ENCODE peak calls at places on chromosomes 2 and 18, in four cellular contexts. O is neural progenitor cell, P is HCT116, Y is fibroblast of lung. L is an unnamed sample. For H3K27me3, the result is how much of the 10 kb centered on the place peaks cover.

GRCh38 chr18:11470941-11471340 is 138.5 kb upstream of the SLC35G4 start:
- DNase-seq in O (no peak), Y (no peak), P (no peak), L (no peak)

GRCh38 chr2:157443090-157443489 is 799 bp downstream of the CYTIP start:
- DNase-seq in O (no peak), P (no peak), Y (no peak), L (no peak)

GRCh38 chr2:134244587-134244986 is 9.3 kb upstream of the MGAT5 start:
- DNase-seq in P (no peak), Y (no peak), O (no peak), L (no peak)

GRCh38 chr2:20452551-20452950 is 5.7 kb downstream of the RHOB start:
- DNase-seq in O (peak), Y (peak), P (no peak), L (peak)

GRCh38 chr18:56493531-56493930 is 144.9 kb downstream of the TXNL1 start:
- DNase-seq in P (no peak), O (no peak), Y (no peak), L (no peak)

GRCh38 chr18:8610442-8610801 is 1.2 kb downstream of the RAB12 start:
- DNase-seq in Y (peak), P (no peak), O (peak), L (peak)

GRCh38 chr2:241120440-241120839 is 18.4 kb upstream of the MTERF4 start:
- DNase-seq in O (no peak), P (no peak), Y (no peak), L (no peak)

GRCh38 chr2:206173147-206173546 is 13.5 kb downstream of the EEF1B2 start:
- DNase-seq in P (no peak), O (no peak), Y (no peak), L (no peak)

GRCh38 chr2:28356095-28356911 is 36.4 kb upstream of the FOSL2 start:
- DNase-seq in Y (peak), O (peak), P (no peak), L (peak)

GRCh38 chr18:76348267-76349066 is 146.6 kb downstream of the ZNF516 start:
- DNase-seq in P (no peak), O (peak), Y (no peak), L (no peak)

GRCh38 chr2:72118951-72119350 is 28.7 kb downstream of the CYP26B1 start:
- DNase-seq in O (no peak), Y (no peak), P (no peak), L (no peak)

GRCh38 chr18:48645427-48646002 is 106.7 kb downstream of the CTIF start:
- DNase-seq in Y (no peak), O (no peak), P (no peak), L (no peak)

GRCh38 chr2:98775146-98775988 is 44.4 kb upstream of the MGAT4A start:
- DNase-seq in P (no peak), O (no peak), Y (no peak), L (no peak)

DNA sequence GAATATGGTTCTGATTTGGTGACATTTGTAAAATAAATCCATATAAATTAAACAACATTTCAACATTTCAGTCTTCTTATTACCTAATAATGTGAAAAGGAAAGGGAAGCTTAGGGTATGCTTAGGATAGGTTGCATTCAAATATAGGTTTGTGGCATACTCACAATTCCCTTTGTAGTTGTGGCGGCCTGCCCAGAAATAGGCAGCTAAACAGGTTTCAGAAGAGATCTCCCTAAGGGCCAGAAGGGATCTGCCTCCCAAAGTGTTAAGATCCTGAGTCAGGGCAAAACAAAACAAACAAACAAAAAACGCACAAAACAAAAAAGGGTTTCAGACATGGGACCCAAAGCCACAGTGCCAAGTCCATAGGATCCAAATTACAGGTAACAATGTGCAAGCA is 41.4 kb upstream of the TCF7L1 start:
- DNase-seq in P (no peak), O (no peak), Y (no peak), L (no peak)
- H3K27me3 ChIP-seq in P (under half), O (under half), Y (under half), L (under half)

DNA sequence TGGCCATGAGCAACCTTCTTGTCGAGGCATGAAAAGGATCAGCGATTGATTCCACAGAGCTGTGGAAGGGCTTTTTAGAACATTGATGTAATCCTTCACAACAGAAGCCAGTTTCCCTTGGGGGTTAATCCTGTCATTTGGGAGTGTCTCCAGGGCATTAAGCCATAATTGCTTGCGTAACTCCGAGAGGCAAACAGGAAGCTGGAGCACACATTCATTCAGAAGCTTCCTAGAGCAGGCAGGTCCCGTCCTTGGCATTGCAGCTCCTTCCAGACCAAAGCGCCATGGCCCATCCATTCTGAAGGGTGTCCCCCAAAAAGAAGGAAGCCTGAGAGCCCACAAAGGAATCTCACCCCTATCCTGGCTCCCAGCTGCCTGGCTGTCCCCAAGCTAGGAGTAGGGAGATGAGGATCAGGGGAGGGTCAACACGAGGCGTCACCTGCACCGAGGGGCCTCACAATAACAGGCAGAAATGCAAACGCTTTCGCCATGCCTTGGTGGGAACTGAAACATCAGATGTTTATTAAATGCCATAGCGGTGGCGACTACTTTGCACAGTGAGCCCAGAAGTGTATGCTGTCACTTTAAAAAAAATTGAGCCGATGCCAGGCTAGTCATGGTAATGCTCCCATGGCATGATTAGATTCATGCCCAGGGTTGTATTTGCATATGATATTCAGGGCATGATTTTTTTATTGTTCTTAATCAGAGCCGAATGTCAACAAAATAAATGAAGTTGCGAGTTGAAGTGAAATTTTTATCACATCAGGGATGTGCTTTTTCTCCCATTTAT is 339.4 kb downstream of the BCL11A start:
- DNase-seq in O (peak), P (no peak), Y (no peak), L (peak)
- H3K9ac ChIP-seq in O (no peak), P (no peak), Y (no peak), L (no peak)

GRCh38 chr2:113273031-113273551 is 5.6 kb downstream of the PAX8 start:
- DNase-seq in P (no peak), O (peak), Y (peak), L (peak)
- H3K27me3 ChIP-seq in P (under half), O (half or more), Y (half or more), L (half or more)

DNA sequence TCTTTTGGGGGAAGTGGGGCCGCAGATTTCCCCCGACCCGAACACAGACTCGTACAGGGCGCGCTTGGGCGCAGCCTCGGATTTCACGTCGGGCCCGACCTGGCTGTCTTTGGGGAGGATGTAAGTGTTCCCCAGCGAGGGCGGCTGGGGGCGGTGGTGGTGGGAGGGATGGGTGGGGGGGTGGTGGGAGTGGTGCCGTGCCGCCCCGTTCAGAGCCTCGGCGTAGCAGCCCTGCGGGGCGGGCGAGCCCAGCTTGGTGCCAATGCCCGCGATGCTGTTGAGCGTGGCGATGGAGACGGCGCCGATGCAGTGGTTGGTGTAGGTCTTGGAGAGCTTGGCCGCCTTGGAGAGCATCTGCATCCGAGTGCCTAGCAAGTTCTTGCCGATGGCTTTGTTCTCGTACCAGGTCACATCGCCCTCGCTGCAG is 1.5 kb downstream of the KCTD1 start:
- DNase-seq in P (no peak), Y (no peak), O (peak), L (no peak)
- H3K9ac ChIP-seq in P (no peak), Y (no peak), O (no peak), L (no peak)